ENCODE peak calls at places on chromosomes 5 and 9, in seven cellular contexts. One of them, this sample, is unnamed.

GRCh38 chr9:132722564-132723065 is 52.4 kb downstream of the GTF3C4 start:
- DNase-seq in activated CD4-positive, alpha-beta T cell treated with anti-CD3 and anti-CD28 coated beads, Interleukin-2, amount 10 ng/mL, durations not matched to agents 7 days and 5 days: no peak
- DNase-seq in GM20000: no peak
- DNase-seq in nephron progenitor cell: no peak
- DNase-seq in anterior cingulate cortex: no peak
- DNase-seq in stromal cell of bone marrow: no peak
- DNase-seq in AG04450: no peak
- DNase-seq in this sample: no peak

GRCh38 chr9:133683494-133684460 is 47.6 kb downstream of the DBH start:
- DNase-seq in AG04450: no peak
- DNase-seq in stromal cell of bone marrow: no peak
- DNase-seq in activated CD4-positive, alpha-beta T cell treated with anti-CD3 and anti-CD28 coated beads, Interleukin-2, amount 10 ng/mL, durations not matched to agents 7 days and 5 days: peak; percentile 72
- DNase-seq in anterior cingulate cortex: peak; percentile 56
- DNase-seq in GM20000: peak; percentile 64
- DNase-seq in nephron progenitor cell: no peak
- DNase-seq in this sample: no peak

GRCh38 chr5:158456756-158457155 is 597.8 kb upstream of the CLINT1 start:
- DNase-seq in stromal cell of bone marrow: peak; percentile 91
- DNase-seq in AG04450: peak; percentile 66
- DNase-seq in activated CD4-positive, alpha-beta T cell treated with anti-CD3 and anti-CD28 coated beads, Interleukin-2, amount 10 ng/mL, durations not matched to agents 7 days and 5 days: no peak
- DNase-seq in GM20000: no peak
- DNase-seq in nephron progenitor cell: no peak
- DNase-seq in anterior cingulate cortex: no peak
- DNase-seq in this sample: no peak

GRCh38 chr5:168903082-168903481 is 323.9 kb upstream of the PANK3 start:
- DNase-seq in activated CD4-positive, alpha-beta T cell treated with anti-CD3 and anti-CD28 coated beads, Interleukin-2, amount 10 ng/mL, durations not matched to agents 7 days and 5 days: no peak
- DNase-seq in anterior cingulate cortex: no peak
- DNase-seq in nephron progenitor cell: no peak
- DNase-seq in AG04450: no peak
- DNase-seq in stromal cell of bone marrow: no peak
- DNase-seq in GM20000: no peak
- DNase-seq in this sample: no peak

GRCh38 chr9:128771094-128771721 is 519 bp downstream of the ZER1 start:
- DNase-seq in anterior cingulate cortex: no peak
- DNase-seq in GM20000: no peak
- DNase-seq in activated CD4-positive, alpha-beta T cell treated with anti-CD3 and anti-CD28 coated beads, Interleukin-2, amount 10 ng/mL, durations not matched to agents 7 days and 5 days: peak; percentile 33
- DNase-seq in stromal cell of bone marrow: no peak
- DNase-seq in nephron progenitor cell: no peak
- DNase-seq in AG04450: no peak
- DNase-seq in this sample: no peak

GRCh38 chr9:129070670-129071525 is 10.0 kb upstream of the DOLPP1 start:
- DNase-seq in AG04450: no peak
- DNase-seq in anterior cingulate cortex: no peak
- DNase-seq in nephron progenitor cell: no peak
- DNase-seq in activated CD4-positive, alpha-beta T cell treated with anti-CD3 and anti-CD28 coated beads, Interleukin-2, amount 10 ng/mL, durations not matched to agents 7 days and 5 days: no peak
- DNase-seq in GM20000: no peak
- DNase-seq in stromal cell of bone marrow: no peak
- DNase-seq in this sample: no peak

GRCh38 chr9:132782106-132782505 is 96.0 kb downstream of the AK8 start:
- DNase-seq in AG04450: no peak
- DNase-seq in GM20000: no peak
- DNase-seq in activated CD4-positive, alpha-beta T cell treated with anti-CD3 and anti-CD28 coated beads, Interleukin-2, amount 10 ng/mL, durations not matched to agents 7 days and 5 days: no peak
- DNase-seq in anterior cingulate cortex: no peak
- DNase-seq in stromal cell of bone marrow: no peak
- DNase-seq in nephron progenitor cell: no peak
- DNase-seq in this sample: no peak

GRCh38 chr9:120477534-120478001 is 102.4 kb downstream of the CDK5RAP2 start:
- DNase-seq in GM20000: peak; percentile 27
- DNase-seq in stromal cell of bone marrow: peak; percentile 82
- DNase-seq in AG04450: peak; percentile 83
- DNase-seq in nephron progenitor cell: peak; percentile 65
- DNase-seq in anterior cingulate cortex: peak; percentile 63
- DNase-seq in activated CD4-positive, alpha-beta T cell treated with anti-CD3 and anti-CD28 coated beads, Interleukin-2, amount 10 ng/mL, durations not matched to agents 7 days and 5 days: peak; percentile 40
- DNase-seq in this sample: peak; percentile 55

GRCh38 chr5:62340979-62341378 is 35.0 kb downstream of the KIF2A start:
- DNase-seq in anterior cingulate cortex: no peak
- DNase-seq in nephron progenitor cell: no peak
- DNase-seq in activated CD4-positive, alpha-beta T cell treated with anti-CD3 and anti-CD28 coated beads, Interleukin-2, amount 10 ng/mL, durations not matched to agents 7 days and 5 days: no peak
- DNase-seq in GM20000: no peak
- DNase-seq in stromal cell of bone marrow: no peak
- DNase-seq in AG04450: no peak
- DNase-seq in this sample: no peak

GRCh38 chr9:69397384-69398214 is 72.6 kb downstream of the ENTREP1 start:
- DNase-seq in nephron progenitor cell: no peak
- DNase-seq in AG04450: no peak
- DNase-seq in stromal cell of bone marrow: peak; percentile 38
- DNase-seq in activated CD4-positive, alpha-beta T cell treated with anti-CD3 and anti-CD28 coated beads, Interleukin-2, amount 10 ng/mL, durations not matched to agents 7 days and 5 days: no peak
- DNase-seq in GM20000: no peak
- DNase-seq in anterior cingulate cortex: no peak
- DNase-seq in this sample: peak; percentile 52

GRCh38 chr9:127463891-127464290 is 12.6 kb downstream of the LRSAM1 start:
- DNase-seq in stromal cell of bone marrow: no peak
- DNase-seq in nephron progenitor cell: peak; percentile 13
- DNase-seq in activated CD4-positive, alpha-beta T cell treated with anti-CD3 and anti-CD28 coated beads, Interleukin-2, amount 10 ng/mL, durations not matched to agents 7 days and 5 days: no peak
- DNase-seq in anterior cingulate cortex: no peak
- DNase-seq in GM20000: no peak
- DNase-seq in AG04450: no peak
- DNase-seq in this sample: no peak

GRCh38 chr5:41793156-41793770 is 77.0 kb downstream of the OXCT1 start:
- DNase-seq in activated CD4-positive, alpha-beta T cell treated with anti-CD3 and anti-CD28 coated beads, Interleukin-2, amount 10 ng/mL, durations not matched to agents 7 days and 5 days: no peak
- DNase-seq in stromal cell of bone marrow: no peak
- DNase-seq in AG04450: peak; percentile 84
- DNase-seq in GM20000: no peak
- DNase-seq in nephron progenitor cell: no peak
- DNase-seq in anterior cingulate cortex: no peak
- DNase-seq in this sample: no peak

GRCh38 chr9:124716795-124717194 is 54.3 kb downstream of the NR6A1 start:
- DNase-seq in GM20000: no peak
- DNase-seq in activated CD4-positive, alpha-beta T cell treated with anti-CD3 and anti-CD28 coated beads, Interleukin-2, amount 10 ng/mL, durations not matched to agents 7 days and 5 days: no peak
- DNase-seq in stromal cell of bone marrow: no peak
- DNase-seq in nephron progenitor cell: no peak
- DNase-seq in anterior cingulate cortex: no peak
- DNase-seq in AG04450: no peak
- DNase-seq in this sample: no peak

GRCh38 chr5:111937091-111937490 is 180.1 kb upstream of the NREP start:
- DNase-seq in AG04450: no peak
- DNase-seq in activated CD4-positive, alpha-beta T cell treated with anti-CD3 and anti-CD28 coated beads, Interleukin-2, amount 10 ng/mL, durations not matched to agents 7 days and 5 days: no peak
- DNase-seq in anterior cingulate cortex: no peak
- DNase-seq in nephron progenitor cell: no peak
- DNase-seq in GM20000: no peak
- DNase-seq in stromal cell of bone marrow: no peak
- DNase-seq in this sample: no peak

GRCh38 chr5:132760601-132761317 is 13.5 kb downstream of the CCNI2 start:
- DNase-seq in activated CD4-positive, alpha-beta T cell treated with anti-CD3 and anti-CD28 coated beads, Interleukin-2, amount 10 ng/mL, durations not matched to agents 7 days and 5 days: no peak
- DNase-seq in GM20000: no peak
- DNase-seq in stromal cell of bone marrow: no peak
- DNase-seq in anterior cingulate cortex: no peak
- DNase-seq in nephron progenitor cell: no peak
- DNase-seq in AG04450: no peak
- DNase-seq in this sample: no peak

GRCh38 chr9:70043689-70044449 is at the start of gene MAMDC2:
- DNase-seq in nephron progenitor cell: peak; percentile 61
- DNase-seq in GM20000: no peak
- DNase-seq in anterior cingulate cortex: no peak
- DNase-seq in activated CD4-positive, alpha-beta T cell treated with anti-CD3 and anti-CD28 coated beads, Interleukin-2, amount 10 ng/mL, durations not matched to agents 7 days and 5 days: no peak
- DNase-seq in stromal cell of bone marrow: no peak
- DNase-seq in AG04450: no peak
- DNase-seq in this sample: no peak

GRCh38 chr5:110321117-110321516 is 405.4 kb downstream of the TMEM232 start:
- DNase-seq in nephron progenitor cell: no peak
- DNase-seq in anterior cingulate cortex: no peak
- DNase-seq in AG04450: no peak
- DNase-seq in GM20000: no peak
- DNase-seq in activated CD4-positive, alpha-beta T cell treated with anti-CD3 and anti-CD28 coated beads, Interleukin-2, amount 10 ng/mL, durations not matched to agents 7 days and 5 days: no peak
- DNase-seq in stromal cell of bone marrow: peak; percentile 61
- DNase-seq in this sample: no peak

GRCh38 chr5:176192094-176192721 is 46.0 kb upstream of the SIMC1 start:
- DNase-seq in anterior cingulate cortex: no peak
- DNase-seq in stromal cell of bone marrow: no peak
- DNase-seq in GM20000: no peak
- DNase-seq in activated CD4-positive, alpha-beta T cell treated with anti-CD3 and anti-CD28 coated beads, Interleukin-2, amount 10 ng/mL, durations not matched to agents 7 days and 5 days: no peak
- DNase-seq in AG04450: no peak
- DNase-seq in nephron progenitor cell: no peak
- DNase-seq in this sample: no peak

GRCh38 chr5:150615141-150615699 is 25.2 kb upstream of the SYNPO start:
- DNase-seq in activated CD4-positive, alpha-beta T cell treated with anti-CD3 and anti-CD28 coated beads, Interleukin-2, amount 10 ng/mL, durations not matched to agents 7 days and 5 days: no peak
- DNase-seq in AG04450: no peak
- DNase-seq in stromal cell of bone marrow: peak; percentile 39
- DNase-seq in anterior cingulate cortex: no peak
- DNase-seq in nephron progenitor cell: no peak
- DNase-seq in GM20000: no peak
- DNase-seq in this sample: no peak

GRCh38 chr9:133515240-133515610 is 9.5 kb downstream of the MYMK start:
- DNase-seq in GM20000: no peak
- DNase-seq in AG04450: no peak
- DNase-seq in activated CD4-positive, alpha-beta T cell treated with anti-CD3 and anti-CD28 coated beads, Interleukin-2, amount 10 ng/mL, durations not matched to agents 7 days and 5 days: no peak
- DNase-seq in anterior cingulate cortex: no peak
- DNase-seq in nephron progenitor cell: no peak
- DNase-seq in stromal cell of bone marrow: no peak
- DNase-seq in this sample: no peak

GRCh38 chr5:97544279-97545077 is 361.4 kb upstream of the RIOK2 start:
- DNase-seq in activated CD4-positive, alpha-beta T cell treated with anti-CD3 and anti-CD28 coated beads, Interleukin-2, amount 10 ng/mL, durations not matched to agents 7 days and 5 days: no peak
- DNase-seq in nephron progenitor cell: no peak
- DNase-seq in stromal cell of bone marrow: no peak
- DNase-seq in AG04450: no peak
- DNase-seq in anterior cingulate cortex: no peak
- DNase-seq in GM20000: no peak
- DNase-seq in this sample: no peak

GRCh38 chr5:67353500-67353931 is 156.9 kb upstream of the CD180 start:
- DNase-seq in anterior cingulate cortex: no peak
- DNase-seq in nephron progenitor cell: no peak
- DNase-seq in GM20000: no peak
- DNase-seq in stromal cell of bone marrow: no peak
- DNase-seq in activated CD4-positive, alpha-beta T cell treated with anti-CD3 and anti-CD28 coated beads, Interleukin-2, amount 10 ng/mL, durations not matched to agents 7 days and 5 days: no peak
- DNase-seq in AG04450: no peak
- DNase-seq in this sample: peak; percentile 31

GRCh38 chr9:130117816-130118632 is 54.2 kb upstream of the NCS1 start:
- DNase-seq in GM20000: no peak
- DNase-seq in AG04450: no peak
- DNase-seq in anterior cingulate cortex: no peak
- DNase-seq in activated CD4-positive, alpha-beta T cell treated with anti-CD3 and anti-CD28 coated beads, Interleukin-2, amount 10 ng/mL, durations not matched to agents 7 days and 5 days: no peak
- DNase-seq in stromal cell of bone marrow: peak; percentile 68
- DNase-seq in nephron progenitor cell: no peak
- DNase-seq in this sample: no peak

GRCh38 chr5:51468196-51468595 is 84.9 kb downstream of the ISL1 start:
- DNase-seq in nephron progenitor cell: no peak
- DNase-seq in stromal cell of bone marrow: no peak
- DNase-seq in anterior cingulate cortex: no peak
- DNase-seq in activated CD4-positive, alpha-beta T cell treated with anti-CD3 and anti-CD28 coated beads, Interleukin-2, amount 10 ng/mL, durations not matched to agents 7 days and 5 days: no peak
- DNase-seq in GM20000: no peak
- DNase-seq in AG04450: no peak
- DNase-seq in this sample: no peak

GRCh38 chr9:134625361-134626140 is 16.1 kb upstream of the COL5A1 start:
- DNase-seq in GM20000: no peak
- DNase-seq in nephron progenitor cell: no peak
- DNase-seq in activated CD4-positive, alpha-beta T cell treated with anti-CD3 and anti-CD28 coated beads, Interleukin-2, amount 10 ng/mL, durations not matched to agents 7 days and 5 days: no peak
- DNase-seq in AG04450: no peak
- DNase-seq in anterior cingulate cortex: no peak
- DNase-seq in stromal cell of bone marrow: no peak
- DNase-seq in this sample: no peak